ENCODE peak calls at places on chromosome 22, in six cellular contexts. One of them, this sample, is unnamed. For H3K4me1, the result is how much of the 10 kb centered on the place peaks cover.

GRCh38 chr22:29316429-29316828 is 932 bp upstream of the RASL10A start:
- DNase-seq in keratinocyte: no peak
- DNase-seq in mesenchymal stem cell: no peak
- DNase-seq in fibroblast of lung: no peak
- DNase-seq in SJSA1: no peak
- DNase-seq in endothelial cell of umbilical vein: no peak
- DNase-seq in this sample: no peak

GRCh38 chr22:27295071-27295470 is 506.5 kb downstream of the MN1 start:
- DNase-seq in mesenchymal stem cell: no peak
- DNase-seq in fibroblast of lung: no peak
- DNase-seq in endothelial cell of umbilical vein: no peak
- DNase-seq in keratinocyte: no peak
- DNase-seq in SJSA1: no peak
- DNase-seq in this sample: no peak

GRCh38 chr22:10781571-10782403 is 4746.2 kb upstream of the OR11H1 start:
- DNase-seq in keratinocyte: no peak
- DNase-seq in endothelial cell of umbilical vein: no peak
- DNase-seq in fibroblast of lung: no peak
- DNase-seq in SJSA1: no peak
- DNase-seq in mesenchymal stem cell: no peak
- DNase-seq in this sample: no peak

GRCh38 chr22:35131423-35132050 is 65.6 kb downstream of the ISX start:
- DNase-seq in SJSA1: no peak
- DNase-seq in keratinocyte: no peak
- DNase-seq in endothelial cell of umbilical vein: no peak
- DNase-seq in mesenchymal stem cell: no peak
- DNase-seq in fibroblast of lung: no peak
- DNase-seq in this sample: no peak

GRCh38 chr22:16912281-16912680 is 87.1 kb upstream of the XKR3 start:
- DNase-seq in endothelial cell of umbilical vein: no peak
- DNase-seq in SJSA1: no peak
- DNase-seq in mesenchymal stem cell: no peak
- DNase-seq in keratinocyte: no peak
- DNase-seq in fibroblast of lung: no peak
- DNase-seq in this sample: no peak

GRCh38 chr22:31090217-31091085 is 9.3 kb downstream of the SMTN start:
- DNase-seq in endothelial cell of umbilical vein: no peak
- DNase-seq in keratinocyte: no peak
- DNase-seq in mesenchymal stem cell: no peak
- DNase-seq in fibroblast of lung: no peak
- DNase-seq in SJSA1: no peak
- DNase-seq in this sample: no peak

GRCh38 chr22:44358723-44359440 is 46.1 kb upstream of the SHISAL1 start:
- DNase-seq in endothelial cell of umbilical vein: no peak
- DNase-seq in fibroblast of lung: no peak
- DNase-seq in SJSA1: no peak
- DNase-seq in mesenchymal stem cell: no peak
- DNase-seq in keratinocyte: no peak
- DNase-seq in this sample: peak

GRCh38 chr22:24485608-24486007 is 9.5 kb upstream of the UPB1 start:
- DNase-seq in endothelial cell of umbilical vein: no peak
- DNase-seq in mesenchymal stem cell: no peak
- DNase-seq in SJSA1: no peak
- DNase-seq in keratinocyte: no peak
- DNase-seq in fibroblast of lung: no peak
- DNase-seq in this sample: no peak

GRCh38 chr22:30562391-30562790 is 12.1 kb downstream of the GAL3ST1 start:
- DNase-seq in mesenchymal stem cell: no peak
- DNase-seq in endothelial cell of umbilical vein: no peak
- DNase-seq in fibroblast of lung: no peak
- DNase-seq in SJSA1: no peak
- DNase-seq in keratinocyte: peak
- DNase-seq in this sample: no peak

GRCh38 chr22:22948651-22949611 is 61.3 kb downstream of the IGLL5 start:
- DNase-seq in endothelial cell of umbilical vein: no peak
- DNase-seq in keratinocyte: no peak
- DNase-seq in fibroblast of lung: peak
- DNase-seq in SJSA1: no peak
- DNase-seq in mesenchymal stem cell: no peak
- DNase-seq in this sample: peak

GRCh38 chr22:30555282-30556210 is 9.0 kb upstream of the SEC14L6 start:
- DNase-seq in fibroblast of lung: no peak
- DNase-seq in keratinocyte: no peak
- DNase-seq in mesenchymal stem cell: no peak
- DNase-seq in endothelial cell of umbilical vein: no peak
- DNase-seq in SJSA1: no peak
- DNase-seq in this sample: no peak

GRCh38 chr22:27482414-27482813 is 319.1 kb downstream of the MN1 start:
- DNase-seq in fibroblast of lung: no peak
- DNase-seq in keratinocyte: no peak
- DNase-seq in SJSA1: no peak
- DNase-seq in mesenchymal stem cell: no peak
- DNase-seq in endothelial cell of umbilical vein: no peak
- DNase-seq in this sample: no peak

GRCh38 chr22:37604875-37605274 is 3.8 kb upstream of the GGA1 start:
- DNase-seq in fibroblast of lung: no peak
- DNase-seq in mesenchymal stem cell: no peak
- DNase-seq in endothelial cell of umbilical vein: no peak
- DNase-seq in SJSA1: no peak
- DNase-seq in keratinocyte: no peak
- DNase-seq in this sample: no peak
- H3K4me3 ChIP-seq in fibroblast of lung: no peak
- H3K4me3 ChIP-seq in mesenchymal stem cell: no peak
- H3K4me3 ChIP-seq in endothelial cell of umbilical vein: no peak
- H3K4me3 ChIP-seq in SJSA1: no peak
- H3K4me3 ChIP-seq in keratinocyte: no peak
- H3K4me3 ChIP-seq in this sample: no peak

GRCh38 chr22:47920380-47920959 is 1158.0 kb downstream of the TBC1D22A start:
- DNase-seq in keratinocyte: no peak
- DNase-seq in endothelial cell of umbilical vein: no peak
- DNase-seq in fibroblast of lung: no peak
- DNase-seq in SJSA1: no peak
- DNase-seq in mesenchymal stem cell: no peak
- DNase-seq in this sample: no peak

GRCh38 chr22:47918276-47918928 is 1156.0 kb downstream of the TBC1D22A start:
- DNase-seq in mesenchymal stem cell: no peak
- DNase-seq in SJSA1: no peak
- DNase-seq in fibroblast of lung: no peak
- DNase-seq in keratinocyte: no peak
- DNase-seq in endothelial cell of umbilical vein: no peak
- DNase-seq in this sample: no peak

GRCh38 chr22:47919893-47920292 is 1157.4 kb downstream of the TBC1D22A start:
- DNase-seq in SJSA1: no peak
- DNase-seq in fibroblast of lung: no peak
- DNase-seq in mesenchymal stem cell: no peak
- DNase-seq in endothelial cell of umbilical vein: no peak
- DNase-seq in keratinocyte: no peak
- DNase-seq in this sample: no peak

GRCh38 chr22:47921906-47922305 is 1159.5 kb downstream of the TBC1D22A start:
- DNase-seq in SJSA1: no peak
- DNase-seq in mesenchymal stem cell: no peak
- DNase-seq in endothelial cell of umbilical vein: no peak
- DNase-seq in keratinocyte: no peak
- DNase-seq in fibroblast of lung: no peak
- DNase-seq in this sample: no peak

GRCh38 chr22:47918936-47919505 is 1156.6 kb downstream of the TBC1D22A start:
- DNase-seq in SJSA1: no peak
- DNase-seq in mesenchymal stem cell: no peak
- DNase-seq in keratinocyte: no peak
- DNase-seq in fibroblast of lung: no peak
- DNase-seq in endothelial cell of umbilical vein: no peak
- DNase-seq in this sample: no peak
- H3K27ac ChIP-seq in SJSA1: no peak
- H3K27ac ChIP-seq in mesenchymal stem cell: no peak
- H3K27ac ChIP-seq in keratinocyte: no peak
- H3K27ac ChIP-seq in fibroblast of lung: no peak
- H3K27ac ChIP-seq in endothelial cell of umbilical vein: no peak
- H3K27ac ChIP-seq in this sample: no peak

DNA sequence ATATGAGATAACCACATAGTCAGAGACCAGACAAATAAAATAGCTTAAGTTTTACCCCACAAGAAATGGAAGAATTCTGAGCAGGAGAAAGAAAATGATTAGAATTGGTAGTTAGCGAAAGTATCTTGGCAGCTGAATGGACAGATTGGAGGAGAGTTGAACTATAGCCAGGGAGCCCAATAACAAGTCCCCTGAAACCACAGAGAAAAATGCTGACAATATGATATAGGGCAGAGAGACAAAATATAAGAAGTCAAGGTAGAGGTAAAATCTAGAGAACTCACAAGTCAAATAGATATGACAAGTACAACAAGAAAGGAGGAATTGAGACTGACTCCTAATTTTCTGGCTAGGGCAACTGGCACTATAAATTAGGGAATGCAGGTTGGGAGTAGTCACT is 125.6 kb downstream of the MRTFA start:
- DNase-seq in keratinocyte: no peak
- DNase-seq in fibroblast of lung: no peak
- DNase-seq in SJSA1: no peak
- DNase-seq in mesenchymal stem cell: no peak
- DNase-seq in endothelial cell of umbilical vein: no peak
- DNase-seq in this sample: no peak
- H3K4me1 ChIP-seq in keratinocyte: half or more
- H3K4me1 ChIP-seq in fibroblast of lung: under half
- H3K4me1 ChIP-seq in SJSA1: half or more
- H3K4me1 ChIP-seq in mesenchymal stem cell: under half
- H3K4me1 ChIP-seq in endothelial cell of umbilical vein: under half
- H3K4me1 ChIP-seq in this sample: under half

GRCh38 chr22:50473088-50473487 is 1.7 kb downstream of the SBF1 start:
- DNase-seq in fibroblast of lung: no peak
- DNase-seq in SJSA1: no peak
- DNase-seq in mesenchymal stem cell: no peak
- DNase-seq in endothelial cell of umbilical vein: no peak
- DNase-seq in keratinocyte: no peak
- DNase-seq in this sample: no peak
- H3K4me3 ChIP-seq in fibroblast of lung: no peak
- H3K4me3 ChIP-seq in SJSA1: no peak
- H3K4me3 ChIP-seq in mesenchymal stem cell: no peak
- H3K4me3 ChIP-seq in endothelial cell of umbilical vein: no peak
- H3K4me3 ChIP-seq in keratinocyte: no peak
- H3K4me3 ChIP-seq in this sample: peak

GRCh38 chr22:49427341-49427740 is 400.3 kb downstream of the BRD1 start:
- DNase-seq in SJSA1: no peak
- DNase-seq in endothelial cell of umbilical vein: no peak
- DNase-seq in mesenchymal stem cell: no peak
- DNase-seq in fibroblast of lung: no peak
- DNase-seq in keratinocyte: no peak
- DNase-seq in this sample: no peak

GRCh38 chr22:49429066-49429465 is 398.6 kb downstream of the BRD1 start:
- DNase-seq in endothelial cell of umbilical vein: no peak
- DNase-seq in mesenchymal stem cell: no peak
- DNase-seq in keratinocyte: no peak
- DNase-seq in SJSA1: no peak
- DNase-seq in fibroblast of lung: no peak
- DNase-seq in this sample: no peak

GRCh38 chr22:49426098-49426497 is 401.6 kb downstream of the BRD1 start:
- DNase-seq in endothelial cell of umbilical vein: no peak
- DNase-seq in keratinocyte: no peak
- DNase-seq in SJSA1: no peak
- DNase-seq in fibroblast of lung: no peak
- DNase-seq in mesenchymal stem cell: no peak
- DNase-seq in this sample: no peak

GRCh38 chr22:49426618-49427266 is 400.9 kb downstream of the BRD1 start:
- DNase-seq in mesenchymal stem cell: no peak
- DNase-seq in SJSA1: no peak
- DNase-seq in endothelial cell of umbilical vein: no peak
- DNase-seq in keratinocyte: no peak
- DNase-seq in fibroblast of lung: no peak
- DNase-seq in this sample: no peak

DNA sequence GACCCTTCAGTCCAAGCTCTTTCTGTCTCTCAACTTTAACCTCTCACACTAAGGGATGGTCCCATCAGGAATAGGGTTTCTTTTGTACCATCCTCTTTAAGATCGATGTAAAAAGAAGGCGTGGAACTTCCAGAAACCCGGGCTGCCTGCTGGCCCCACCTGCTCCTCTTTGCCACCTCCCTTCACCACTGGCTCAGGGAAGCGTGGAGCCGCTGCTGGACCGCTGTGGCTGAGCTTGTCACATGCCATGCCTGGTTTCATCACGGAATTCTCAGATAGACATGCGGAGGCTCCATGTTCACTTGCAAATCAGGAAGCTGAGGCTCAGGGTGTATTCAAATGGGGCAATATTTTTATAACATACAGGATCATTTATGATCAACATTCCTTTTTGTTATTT is 399.7 kb downstream of the BRD1 start:
- DNase-seq in fibroblast of lung: no peak
- DNase-seq in SJSA1: no peak
- DNase-seq in endothelial cell of umbilical vein: no peak
- DNase-seq in keratinocyte: no peak
- DNase-seq in mesenchymal stem cell: no peak
- DNase-seq in this sample: no peak
- H3K27ac ChIP-seq in fibroblast of lung: no peak
- H3K27ac ChIP-seq in SJSA1: no peak
- H3K27ac ChIP-seq in endothelial cell of umbilical vein: no peak
- H3K27ac ChIP-seq in keratinocyte: no peak
- H3K27ac ChIP-seq in mesenchymal stem cell: no peak
- H3K27ac ChIP-seq in this sample: no peak

GRCh38 chr22:46450931-46451660 is 86.3 kb downstream of the CELSR1 start:
- DNase-seq in mesenchymal stem cell: no peak
- DNase-seq in SJSA1: no peak
- DNase-seq in fibroblast of lung: no peak
- DNase-seq in endothelial cell of umbilical vein: no peak
- DNase-seq in keratinocyte: peak
- DNase-seq in this sample: no peak

GRCh38 chr22:46451741-46452140 is 85.7 kb downstream of the CELSR1 start:
- DNase-seq in SJSA1: no peak
- DNase-seq in keratinocyte: no peak
- DNase-seq in fibroblast of lung: no peak
- DNase-seq in mesenchymal stem cell: no peak
- DNase-seq in endothelial cell of umbilical vein: no peak
- DNase-seq in this sample: no peak

GRCh38 chr22:46449116-46449691 is 88.2 kb downstream of the CELSR1 start:
- DNase-seq in SJSA1: no peak
- DNase-seq in keratinocyte: no peak
- DNase-seq in endothelial cell of umbilical vein: no peak
- DNase-seq in mesenchymal stem cell: no peak
- DNase-seq in fibroblast of lung: no peak
- DNase-seq in this sample: no peak

GRCh38 chr22:46447906-46448669 is 89.3 kb downstream of the CELSR1 start:
- DNase-seq in SJSA1: no peak
- DNase-seq in fibroblast of lung: no peak
- DNase-seq in mesenchymal stem cell: no peak
- DNase-seq in keratinocyte: no peak
- DNase-seq in endothelial cell of umbilical vein: no peak
- DNase-seq in this sample: no peak

GRCh38 chr22:46449974-46450745 is 87.3 kb downstream of the CELSR1 start:
- DNase-seq in endothelial cell of umbilical vein: no peak
- DNase-seq in SJSA1: no peak
- DNase-seq in keratinocyte: no peak
- DNase-seq in mesenchymal stem cell: no peak
- DNase-seq in fibroblast of lung: no peak
- DNase-seq in this sample: no peak
- H3K4me1 ChIP-seq in endothelial cell of umbilical vein: under half
- H3K4me1 ChIP-seq in SJSA1: under half
- H3K4me1 ChIP-seq in keratinocyte: half or more
- H3K4me1 ChIP-seq in mesenchymal stem cell: under half
- H3K4me1 ChIP-seq in fibroblast of lung: under half
- H3K4me1 ChIP-seq in this sample: under half

GRCh38 chr22:32473388-32473952 is 1.1 kb upstream of the FBXO7 start:
- DNase-seq in endothelial cell of umbilical vein: peak
- DNase-seq in SJSA1: peak
- DNase-seq in mesenchymal stem cell: peak
- DNase-seq in fibroblast of lung: peak
- DNase-seq in keratinocyte: no peak
- DNase-seq in this sample: no peak
- H3K4me3 ChIP-seq in endothelial cell of umbilical vein: no peak
- H3K4me3 ChIP-seq in SJSA1: peak
- H3K4me3 ChIP-seq in mesenchymal stem cell: no peak
- H3K4me3 ChIP-seq in fibroblast of lung: no peak
- H3K4me3 ChIP-seq in keratinocyte: peak
- H3K4me3 ChIP-seq in this sample: peak

This sample was measured in upper lobe of right lung.